ENCODE peak calls at places on chromosomes 7 and 10, in ten cellular contexts. Y is tibial artery; Q is tibial nerve; M is GM06990; Z is testis; T is heart left ventricle; U is GM23338; S is CD8-positive, alpha-beta T cell; E is fibroblast of lung; R is IMR-90. C is an unnamed sample. For H3K27me3, the result is how much of the 10 kb centered on the place peaks cover.

GRCh38 chr10:46310851-46311250 is 24.1 kb downstream of the ANTXRL start:
- DNase-seq in R (no peak), Q (no peak), M (no peak), Z (peak), E (no peak), U (no peak), Y (no peak), T (peak), S (no peak), C (no peak)

GRCh38 chr7:107232568-107233090 is 63.8 kb downstream of the HBP1 start:
- DNase-seq in Q (no peak), Z (no peak), R (peak), Y (no peak), S (no peak), U (no peak), E (peak), M (no peak), T (no peak), C (no peak)

GRCh38 chr7:73602721-73603651 is 21.3 kb downstream of the MLXIPL start:
- DNase-seq in Z (no peak), Q (no peak), U (peak), T (no peak), Y (no peak), M (no peak), R (no peak), S (no peak), E (no peak), C (no peak)

GRCh38 chr10:113895018-113895417 is 40.6 kb downstream of the NHLRC2 start:
- DNase-seq in U (no peak), Q (no peak), T (no peak), Z (no peak), S (no peak), R (peak), M (no peak), E (peak), Y (no peak), C (no peak)

GRCh38 chr7:139855498-139856270 is 26.6 kb downstream of the TBXAS1 start:
- DNase-seq in Z (no peak), U (no peak), Y (peak), T (no peak), M (no peak), S (no peak), R (no peak), Q (no peak), E (no peak), C (no peak)

GRCh38 chr7:106778656-106779250 is 86.3 kb upstream of the PIK3CG start:
- DNase-seq in U (no peak), T (no peak), Y (no peak), Q (no peak), Z (no peak), E (no peak), R (peak), S (no peak), M (no peak), C (no peak)

GRCh38 chr10:87862644-87863101 is 660 bp downstream of the KLLN start:
- DNase-seq in T (no peak), Y (no peak), Z (no peak), Q (no peak), E (no peak), U (no peak), M (no peak), R (peak), S (peak), C (peak)

GRCh38 chr10:77608281-77608680 is 29.3 kb downstream of the KCNMA1 start:
- DNase-seq in T (no peak), Y (no peak), Q (no peak), S (no peak), E (no peak), M (no peak), Z (no peak), R (no peak), U (no peak), C (no peak)

GRCh38 chr7:24216576-24217116 is 67.3 kb upstream of the NPY start:
- DNase-seq in E (peak), Y (no peak), T (no peak), M (no peak), U (no peak), Z (no peak), S (no peak), R (peak), Q (no peak), C (peak)

GRCh38 chr10:60313589-60313952 is 76.1 kb downstream of the ANK3 start:
- DNase-seq in M (no peak), E (no peak), T (no peak), Z (no peak), U (no peak), S (no peak), Y (no peak), R (no peak), Q (no peak), C (no peak)

GRCh38 chr7:142854505-142855400 is at the start of gene EPHB6:
- DNase-seq in Q (peak), M (peak), Y (peak), U (peak), S (peak), Z (peak), T (peak), E (peak), R (peak), C (peak)

GRCh38 chr10:3660753-3661152 is 124.3 kb downstream of the KLF6 start:
- DNase-seq in Z (no peak), Y (no peak), M (no peak), T (no peak), U (no peak), R (no peak), E (no peak), Q (no peak), S (no peak), C (no peak)

GRCh38 chr10:52778511-52779392 is 6.2 kb upstream of the MBL2 start:
- DNase-seq in Q (no peak), Y (no peak), U (peak), E (peak), S (no peak), T (no peak), M (no peak), R (peak), Z (peak), C (peak)

GRCh38 chr7:29826904-29827303 is 20.6 kb downstream of the WIPF3 start:
- DNase-seq in Z (no peak), T (no peak), R (no peak), M (no peak), S (no peak), E (no peak), Q (no peak), U (no peak), Y (no peak), C (no peak)

GRCh38 chr7:51186531-51186930 is 130.1 kb downstream of the COBL start:
- DNase-seq in M (no peak), E (peak), S (no peak), Z (no peak), R (peak), Q (no peak), U (no peak), Y (no peak), T (no peak), C (no peak)

GRCh38 chr7:138186951-138187351 is 110.7 kb downstream of the AKR1D1 start:
- DNase-seq in Q (no peak), E (no peak), Z (no peak), R (peak), Y (no peak), M (no peak), U (no peak), T (no peak), S (no peak), C (no peak)

GRCh38 chr7:92421676-92422435 is 25.4 kb upstream of the GATAD1 start:
- DNase-seq in U (no peak), S (no peak), Q (no peak), M (no peak), T (no peak), R (peak), E (no peak), Z (no peak), Y (no peak), C (no peak)

GRCh38 chr10:88557659-88558058 is 25.5 kb downstream of the RNLS start:
- DNase-seq in U (no peak), T (no peak), Q (no peak), S (no peak), E (peak), R (peak), Z (no peak), Y (no peak), M (no peak), C (no peak)

GRCh38 chr10:48428896-48429295 is 122.4 kb downstream of the MAPK8 start:
- DNase-seq in U (no peak), Q (no peak), T (no peak), Z (no peak), M (no peak), E (no peak), Y (no peak), S (no peak), R (no peak), C (no peak)

GRCh38 chr7:66952343-66953043 is 31.5 kb downstream of the TMEM248 start:
- DNase-seq in M (no peak), Y (no peak), Q (no peak), Z (no peak), T (no peak), R (peak), U (no peak), S (no peak), E (peak), C (no peak)

GRCh38 chr10:112215342-112215774 is 31.8 kb upstream of the GPAM start:
- DNase-seq in U (no peak), T (no peak), M (no peak), Y (no peak), Z (peak), E (no peak), Q (no peak), S (no peak), R (peak), C (no peak)

GRCh38 chr7:398888-399287 is 108.9 kb downstream of the FOXL3 start:
- DNase-seq in T (no peak), E (no peak), Z (no peak), R (no peak), Y (no peak), S (no peak), M (no peak), U (no peak), Q (no peak), C (no peak)

GRCh38 chr7:40827217-40828085 is 692.6 kb downstream of the SUGCT start:
- DNase-seq in T (no peak), Y (no peak), M (no peak), U (peak), S (no peak), Q (no peak), Z (peak), R (no peak), E (no peak), C (no peak)

DNA sequence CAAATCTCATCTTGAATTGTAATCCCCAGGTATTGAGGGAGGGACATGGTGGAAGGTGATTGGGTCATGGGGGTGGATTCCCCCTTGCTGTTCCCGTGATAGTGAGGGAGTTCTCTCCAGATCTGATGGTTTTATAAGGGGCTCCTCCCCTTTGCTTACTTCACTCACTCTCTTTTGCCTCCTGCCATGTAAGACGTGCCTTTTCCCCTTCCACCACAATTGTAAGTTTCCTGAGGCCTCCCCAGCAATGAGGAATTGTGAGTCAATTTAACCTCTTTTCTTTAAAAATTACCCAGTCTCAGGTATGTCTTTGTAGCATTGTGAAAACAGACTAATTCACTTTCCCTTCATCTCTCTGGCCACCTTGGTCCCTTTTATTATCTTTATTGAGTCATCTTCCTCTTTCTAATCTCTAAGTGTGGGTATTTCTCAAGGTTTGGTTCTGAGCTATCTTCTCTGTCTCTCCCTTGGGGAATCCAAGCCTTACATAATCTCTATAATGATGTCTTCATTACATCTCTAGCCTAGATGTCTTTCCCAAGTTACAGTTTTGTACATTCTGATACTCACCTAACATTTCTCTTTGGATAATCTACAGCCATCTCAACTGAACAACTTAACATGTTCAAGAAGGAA is 99.1 kb upstream of the JCAD start:
- DNase-seq in R (peak), T (no peak), Y (no peak), U (no peak), S (no peak), Q (no peak), Z (no peak), E (no peak), M (no peak), C (no peak)
- H3K27me3 ChIP-seq in R (under half), T (under half), Y (under half), U (under half), S (under half), Q (under half), Z (under half), E (under half), M (under half), C (under half)

DNA sequence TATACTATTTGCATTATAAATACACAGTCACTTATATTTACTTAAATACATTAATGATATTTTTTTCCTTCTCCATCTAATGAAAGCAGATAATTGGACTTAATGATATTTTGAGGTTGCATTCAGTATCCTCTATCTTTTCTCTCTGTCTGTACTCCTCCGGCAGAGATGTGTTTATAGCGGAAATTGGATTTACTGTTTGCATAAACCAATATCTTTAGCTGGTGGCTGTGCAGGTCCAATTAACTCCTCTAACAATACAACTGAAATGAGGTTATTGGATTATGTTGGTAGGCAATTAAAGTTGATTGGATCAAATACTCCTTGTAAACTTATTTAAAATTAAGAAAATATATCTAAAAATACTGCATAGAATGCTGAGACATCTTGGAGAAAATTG is 1044.2 kb upstream of the SORCS1 start:
- DNase-seq in R (no peak), U (no peak), Q (no peak), Z (no peak), T (no peak), S (no peak), E (no peak), M (no peak), Y (no peak), C (no peak)
- H3K4me3 ChIP-seq in R (no peak), U (no peak), Q (no peak), Z (no peak), T (no peak), S (no peak), E (no peak), M (no peak), Y (no peak), C (no peak)

DNA sequence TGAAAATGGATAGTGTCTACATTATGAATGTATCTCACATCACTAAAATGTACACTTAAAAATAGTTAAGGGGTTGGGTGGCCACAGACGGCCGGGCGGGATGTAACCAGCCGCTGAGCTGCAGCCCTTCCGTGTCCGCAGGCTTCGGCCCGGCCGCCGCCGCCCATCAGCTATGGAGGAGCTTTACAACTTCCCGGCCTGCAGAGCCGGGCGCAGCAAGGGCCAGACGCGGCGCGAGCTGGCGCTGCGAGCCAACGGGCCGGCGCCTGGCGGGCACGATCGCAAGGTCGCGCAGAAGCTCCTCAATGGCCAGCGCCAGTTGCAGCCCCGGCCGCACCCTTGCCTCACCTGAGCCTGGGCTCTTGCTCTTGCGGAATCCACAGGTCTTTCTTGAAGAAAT is 69.1 kb downstream of the KMT2C start:
- DNase-seq in S (no peak), E (no peak), Z (peak), M (peak), Q (no peak), U (no peak), R (no peak), T (no peak), Y (no peak), C (no peak)
- TF ChIP-seq CTCF in S (no peak), E (no peak), Z (no peak), M (no peak), Q (no peak), U (no peak), R (no peak), T (no peak), Y (no peak), C (no peak)

GRCh38 chr10:100750291-100751210 is 5.2 kb downstream of the PAX2 start:
- DNase-seq in U (peak), Y (no peak), M (no peak), T (no peak), R (no peak), Q (no peak), Z (no peak), E (no peak), S (no peak), C (no peak)

GRCh38 chr10:100748251-100749058 is 3.1 kb downstream of the PAX2 start:
- DNase-seq in U (peak), Z (no peak), Q (no peak), T (no peak), Y (no peak), S (no peak), R (no peak), E (no peak), M (no peak), C (no peak)

GRCh38 chr10:100749059-100749308 is 3.6 kb downstream of the PAX2 start:
- DNase-seq in S (no peak), R (no peak), T (no peak), Z (no peak), M (no peak), Q (no peak), U (no peak), E (no peak), Y (no peak), C (no peak)

GRCh38 chr10:100749309-100750217 is 4.2 kb downstream of the PAX2 start:
- DNase-seq in E (no peak), Z (no peak), T (no peak), U (peak), S (no peak), M (no peak), Y (no peak), R (no peak), Q (no peak), C (no peak)

DNA sequence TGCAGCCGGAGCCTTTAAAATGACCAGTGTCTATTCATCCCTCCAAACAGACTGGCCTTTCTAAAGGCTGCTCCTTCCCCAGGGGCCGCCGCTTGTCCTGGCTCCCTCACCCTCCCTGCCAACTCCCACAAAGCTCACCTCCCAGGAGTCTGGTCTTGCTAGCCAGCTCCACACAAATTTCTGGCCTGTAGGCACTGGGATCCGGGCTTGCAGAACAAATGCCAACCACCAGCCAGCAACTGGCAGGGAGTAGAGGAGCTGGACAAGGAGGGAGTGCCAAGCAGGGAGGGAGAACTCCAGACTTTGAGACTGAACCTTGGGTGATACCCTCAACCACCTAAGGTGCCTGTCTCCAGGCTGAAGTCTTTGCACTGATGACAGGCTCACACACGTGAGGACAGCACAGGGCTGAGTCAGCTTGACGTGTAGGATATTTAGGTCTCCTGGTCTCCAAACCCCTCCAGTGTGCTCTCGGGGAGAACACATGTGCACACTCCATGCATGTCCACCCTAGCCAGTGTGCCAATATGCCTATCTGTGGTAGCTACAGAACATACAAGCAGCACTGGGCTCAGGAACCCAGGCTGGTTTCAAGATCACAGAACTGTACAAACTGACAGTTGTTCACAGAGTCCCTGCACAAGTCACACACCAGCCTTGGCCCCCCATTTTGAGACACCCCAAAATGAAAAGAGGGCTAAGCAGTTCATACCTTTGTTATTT is 6.0 kb downstream of the PAX2 start:
- DNase-seq in Q (no peak), Y (no peak), U (no peak), S (no peak), E (no peak), T (no peak), R (no peak), Z (no peak), M (no peak), C (no peak)
- H3K27me3 ChIP-seq in Q (half or more), Y (under half), U (half or more), S (under half), E (half or more), T (half or more), R (half or more), Z (under half), M (under half), C (half or more)

DNA sequence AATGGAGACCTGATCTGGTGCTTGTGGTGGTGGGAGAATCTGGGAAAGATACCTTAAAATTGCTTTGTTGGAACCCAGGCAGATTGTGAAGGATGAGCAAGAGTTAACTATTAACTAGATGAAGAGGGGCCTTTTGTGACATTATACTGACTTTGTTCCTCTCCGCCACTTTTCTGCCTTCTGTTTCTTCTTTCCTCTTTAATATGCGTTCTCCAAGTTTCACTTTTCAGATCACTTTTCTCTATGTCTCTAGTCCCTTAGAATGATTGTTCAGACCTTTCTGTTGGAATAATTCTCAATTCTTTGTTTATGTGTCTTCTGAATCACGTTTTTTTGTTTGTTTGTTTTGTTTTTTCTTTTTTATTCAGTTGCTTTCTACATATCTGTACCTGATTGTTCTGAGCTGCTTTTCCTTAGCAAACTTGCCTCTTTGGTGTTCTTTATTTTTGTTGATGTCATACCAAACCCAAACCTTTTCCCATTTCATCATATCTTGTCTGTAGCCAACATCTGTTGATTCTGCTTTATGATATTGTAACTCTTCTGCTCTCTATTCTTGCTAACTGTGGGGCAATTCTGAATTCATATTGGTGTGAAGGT is 2.8 kb downstream of the BMPR1A start:
- DNase-seq in E (peak), Z (no peak), Y (no peak), M (no peak), Q (no peak), S (no peak), T (no peak), R (peak), U (no peak), C (no peak)
- H3K4me3 ChIP-seq in E (peak), Z (no peak), Y (peak), M (no peak), Q (no peak), S (no peak), T (no peak), R (peak), U (peak), C (peak)

DNA sequence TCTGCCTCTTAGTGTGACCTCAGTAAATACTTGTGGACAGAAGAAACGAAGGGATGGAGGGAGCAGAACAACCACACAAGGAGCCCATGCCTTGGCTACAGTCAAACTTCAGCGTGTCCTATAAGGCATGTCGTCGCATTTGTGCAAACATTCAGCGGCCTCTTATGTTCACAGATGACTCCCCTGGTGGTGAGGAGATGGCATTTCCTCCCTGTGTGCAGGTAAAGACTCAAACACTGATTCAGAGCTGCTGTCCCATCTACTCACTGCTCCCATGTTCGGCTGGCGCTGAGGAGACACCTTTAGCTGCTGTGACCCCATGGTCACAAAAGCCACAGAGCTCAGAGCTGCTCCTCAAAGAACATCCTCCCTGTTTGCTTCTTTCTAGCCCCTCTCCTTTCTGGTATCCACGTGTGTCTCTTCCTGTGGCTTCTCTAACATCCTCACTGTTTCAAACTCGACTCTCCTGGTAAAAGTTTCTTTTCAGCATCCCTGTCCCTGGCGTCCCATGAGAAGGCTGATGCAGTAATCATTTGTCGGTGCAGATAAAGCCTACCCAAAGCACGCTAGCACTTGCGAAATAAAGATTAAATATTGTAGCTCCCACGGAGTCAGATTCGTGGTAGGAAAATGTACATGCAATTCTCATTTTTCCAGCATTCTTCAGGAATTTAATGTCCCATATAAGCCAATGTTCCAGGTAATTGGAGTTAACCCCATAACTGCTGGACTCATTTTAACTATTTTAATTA is 124.9 kb upstream of the NEBL start:
- DNase-seq in Y (no peak), Z (no peak), S (no peak), E (no peak), Q (no peak), R (no peak), U (peak), M (no peak), T (no peak), C (no peak)
- TF ChIP-seq CTCF in Y (no peak), Z (peak), S (no peak), E (peak), Q (no peak), R (no peak), U (peak), M (peak), T (no peak), C (peak)